ENCODE peak calls at places on chromosomes 5 and 9, in seven cellular contexts. T is fibroblast of gingiva; A is CD8-positive, alpha-beta memory T cell; W is H54; I is RWPE1; F is AG08396; U is CD4-positive, alpha-beta T cell. E is an unnamed sample.

GRCh38 chr9:5626727-5627634 is 1.9 kb upstream of the RIC1 start:
- DNase-seq in T (peak), A (no peak), W (no peak), I (no peak), F (peak), U (peak), E (peak)

GRCh38 chr9:136644593-136645342 is 17.9 kb upstream of the EGFL7 start:
- DNase-seq in T (no peak), A (peak), W (peak), I (peak), F (peak), U (no peak), E (peak)

GRCh38 chr5:108561416-108562204 is 179.7 kb upstream of the FBXL17 start:
- DNase-seq in T (peak), A (no peak), W (no peak), I (no peak), F (peak), U (no peak), E (no peak)

GRCh38 chr5:74865799-74866652 is at the start of gene FAM169A:
- DNase-seq in T (peak), A (peak), W (peak), I (peak), F (peak), U (peak), E (no peak)

GRCh38 chr9:130707225-130707976 is 13.8 kb downstream of the EXOSC2 start:
- DNase-seq in T (peak), A (peak), W (no peak), I (peak), F (no peak), U (peak), E (peak)

GRCh38 chr9:78866228-78867132 is 569.6 kb downstream of the PSAT1 start:
- DNase-seq in T (peak), A (no peak), W (peak), I (peak), F (peak), U (no peak), E (peak)

GRCh38 chr5:132233081-132233480 is 5.4 kb upstream of the P4HA2 start:
- DNase-seq in T (no peak), A (no peak), W (no peak), I (no peak), F (no peak), U (no peak), E (no peak)

GRCh38 chr5:11048760-11049159 is 287.7 kb upstream of the DAP start:
- DNase-seq in T (no peak), A (no peak), W (no peak), I (no peak), F (no peak), U (no peak), E (no peak)

GRCh38 chr9:570187-570586 is 271.3 kb upstream of the DMRT1 start:
- DNase-seq in T (no peak), A (no peak), W (no peak), I (no peak), F (no peak), U (no peak), E (no peak)

GRCh38 chr5:81751836-81752643 is 1.1 kb upstream of the SSBP2 start:
- DNase-seq in T (peak), A (no peak), W (peak), I (no peak), F (no peak), U (peak), E (no peak)

GRCh38 chr5:55151923-55152842 is 7.8 kb upstream of the GPX8 start:
- DNase-seq in T (peak), A (no peak), W (no peak), I (peak), F (peak), U (no peak), E (peak)

GRCh38 chr5:57035955-57036354 is 84.0 kb upstream of the MIER3 start:
- DNase-seq in T (no peak), A (no peak), W (no peak), I (no peak), F (no peak), U (no peak), E (no peak)

GRCh38 chr5:174736351-174736721 is 12.0 kb downstream of the MSX2 start:
- DNase-seq in T (peak), A (no peak), W (no peak), I (no peak), F (peak), U (no peak), E (peak)

GRCh38 chr9:91771027-91771426 is 179.0 kb downstream of the ROR2 start:
- DNase-seq in T (peak), A (no peak), W (peak), I (peak), F (peak), U (no peak), E (peak)

GRCh38 chr5:161263186-161263585 is 283.3 kb downstream of the GABRB2 start:
- DNase-seq in T (no peak), A (no peak), W (no peak), I (no peak), F (no peak), U (no peak), E (peak)

GRCh38 chr5:57779383-57780223 is 297.0 kb upstream of the ACTBL2 start:
- DNase-seq in T (peak), A (no peak), W (no peak), I (peak), F (peak), U (no peak), E (peak)

GRCh38 chr5:153896117-153896516 is 142.6 kb downstream of the FAM114A2 start:
- DNase-seq in T (no peak), A (no peak), W (no peak), I (peak), F (no peak), U (no peak), E (no peak)

GRCh38 chr9:133993635-133994253 is 1.6 kb upstream of the VAV2 start:
- DNase-seq in T (no peak), A (no peak), W (no peak), I (no peak), F (no peak), U (no peak), E (no peak)

GRCh38 chr9:87579761-87580626 is 82.3 kb downstream of the DAPK1 start:
- DNase-seq in T (no peak), A (no peak), W (no peak), I (no peak), F (no peak), U (no peak), E (peak)

GRCh38 chr5:75049581-75050274 is 2.6 kb downstream of the GCNT4 start:
- DNase-seq in T (peak), A (peak), W (peak), I (peak), F (peak), U (peak), E (peak)

GRCh38 chr5:172725785-172726184 is 45.2 kb downstream of the DUSP1 start:
- DNase-seq in T (no peak), A (no peak), W (no peak), I (no peak), F (no peak), U (no peak), E (no peak)

GRCh38 chr9:76887003-76887821 is 18.7 kb downstream of the PRUNE2 start:
- DNase-seq in T (no peak), A (no peak), W (no peak), I (no peak), F (no peak), U (no peak), E (peak)

GRCh38 chr5:152405145-152405544 is at the start of gene NMUR2:
- DNase-seq in T (no peak), A (no peak), W (no peak), I (peak), F (no peak), U (no peak), E (peak)

GRCh38 chr9:88781500-88782391 is 209.5 kb upstream of the S1PR3 start:
- DNase-seq in T (peak), A (no peak), W (no peak), I (no peak), F (peak), U (no peak), E (no peak)

GRCh38 chr5:172758077-172758835 is 12.7 kb downstream of the DUSP1 start:
- DNase-seq in T (peak), A (no peak), W (peak), I (peak), F (peak), U (no peak), E (peak)

GRCh38 chr5:62585306-62585705 is 6.7 kb downstream of the LRRC70 start:
- DNase-seq in T (no peak), A (no peak), W (no peak), I (no peak), F (no peak), U (no peak), E (no peak)

GRCh38 chr5:1322036-1322903 is 22.6 kb downstream of the CLPTM1L start:
- DNase-seq in T (no peak), A (no peak), W (no peak), I (no peak), F (no peak), U (no peak), E (no peak)

GRCh38 chr9:70261131-70261870 is 2.5 kb downstream of the SMC5 start:
- DNase-seq in T (no peak), A (no peak), W (no peak), I (peak), F (no peak), U (no peak), E (no peak)

GRCh38 chr5:97929383-97929782 is 746.3 kb upstream of the RIOK2 start:
- DNase-seq in T (no peak), A (no peak), W (no peak), I (no peak), F (peak), U (no peak), E (no peak)

GRCh38 chr5:76813982-76814562 is 4.8 kb upstream of the F2RL1 start:
- DNase-seq in T (peak), A (no peak), W (peak), I (peak), F (peak), U (no peak), E (peak)

GRCh38 chr9:17799383-17799782 is 220.5 kb downstream of the SH3GL2 start:
- DNase-seq in T (no peak), A (no peak), W (peak), I (no peak), F (no peak), U (no peak), E (peak)

GRCh38 chr9:81292056-81292805 is 397.1 kb downstream of the TLE1 start:
- DNase-seq in T (no peak), A (no peak), W (no peak), I (no peak), F (no peak), U (no peak), E (peak)

GRCh38 chr9:87671925-87672324 is 54.0 kb upstream of the CTSL start:
- DNase-seq in T (no peak), A (no peak), W (no peak), I (no peak), F (no peak), U (no peak), E (no peak)

GRCh38 chr5:73188764-73189521 is 15.9 kb downstream of the TMEM174 start:
- DNase-seq in T (peak), A (no peak), W (no peak), I (no peak), F (peak), U (no peak), E (peak)

GRCh38 chr9:93086445-93087224 is 9.4 kb upstream of the CARD19 start:
- DNase-seq in T (no peak), A (no peak), W (no peak), I (no peak), F (no peak), U (no peak), E (no peak)

GRCh38 chr9:15512889-15513288 is 2.1 kb upstream of the PSIP1 start:
- DNase-seq in T (no peak), A (no peak), W (no peak), I (no peak), F (no peak), U (no peak), E (no peak)

GRCh38 chr5:641331-641765 is 29.2 kb downstream of the CEP72 start:
- DNase-seq in T (no peak), A (no peak), W (no peak), I (no peak), F (no peak), U (no peak), E (no peak)

GRCh38 chr5:107469485-107469884 is 201.3 kb downstream of the EFNA5 start:
- DNase-seq in T (peak), A (no peak), W (no peak), I (peak), F (peak), U (no peak), E (peak)

GRCh38 chr5:180377556-180378197 is 24.5 kb upstream of the GFPT2 start:
- DNase-seq in T (no peak), A (no peak), W (no peak), I (no peak), F (no peak), U (no peak), E (no peak)

GRCh38 chr5:159362190-159362589 is 31.9 kb upstream of the IL12B start:
- DNase-seq in T (no peak), A (no peak), W (no peak), I (no peak), F (no peak), U (no peak), E (no peak)

E was measured in renal cortical epithelial cell.